ENCODE peak calls at places on chromosomes 2 and 18, in nine cellular contexts. U is KBM-7; C is stimulated activated CD4-positive, alpha-beta T cell treated with anti-CD3 and anti-CD28 coated beads, Interleukin-4, amount 100 ng/mL, for 24 hours; R is AG10803; L is activated T-cell treated with anti-CD3 and anti-CD28 coated beads, Interleukin-2, amount 50 U/mL, for 72 hours; O is fibroblast of gingiva; Y is cardiac fibroblast; D is H7; X is Ammon's horn. W is an unnamed sample.

GRCh38 chr2:173044686-173045085 is 31.0 kb upstream of the MAP3K20 start:
- DNase-seq in U (no peak), L (no peak), O (no peak), R (no peak), Y (no peak), D (no peak), C (no peak), X (no peak), W (no peak)

GRCh38 chr2:227414846-227415245 is 27.1 kb upstream of the SCYGR1 start:
- DNase-seq in R (peak), U (no peak), D (no peak), L (no peak), X (no peak), C (no peak), Y (peak), O (peak), W (no peak)

GRCh38 chr2:241836257-241836656 is 22.4 kb downstream of the PDCD1 start:
- DNase-seq in C (no peak), R (no peak), U (no peak), Y (no peak), D (no peak), X (no peak), L (no peak), O (no peak), W (no peak)

GRCh38 chr18:13895505-13896033 is 19.8 kb downstream of the MC2R start:
- DNase-seq in X (no peak), O (no peak), L (no peak), R (no peak), Y (no peak), D (no peak), C (no peak), U (no peak), W (no peak)

GRCh38 chr18:10197097-10197496 is 257.3 kb upstream of the APCDD1 start:
- DNase-seq in X (no peak), C (no peak), D (no peak), Y (peak), L (no peak), O (no peak), R (no peak), U (no peak), W (no peak)

GRCh38 chr2:23432531-23432930 is 47.6 kb downstream of the KLHL29 start:
- DNase-seq in C (no peak), D (no peak), R (no peak), Y (no peak), L (no peak), X (no peak), O (no peak), U (no peak), W (no peak)

GRCh38 chr2:172968061-172968469 is 107.6 kb upstream of the MAP3K20 start:
- DNase-seq in X (no peak), U (no peak), D (no peak), Y (peak), O (peak), L (no peak), R (peak), C (no peak), W (no peak)

GRCh38 chr2:238331916-238332315 is 11.6 kb downstream of the TRAF3IP1 start:
- DNase-seq in D (no peak), X (no peak), O (no peak), U (no peak), L (no peak), Y (no peak), R (no peak), C (no peak), W (no peak)

GRCh38 chr2:72927619-72928537 is 10.6 kb downstream of the EMX1 start:
- DNase-seq in R (no peak), O (no peak), Y (no peak), C (no peak), U (no peak), X (no peak), L (no peak), D (peak), W (no peak)

GRCh38 chr2:168801961-168802824 is at the start of gene NOSTRIN:
- DNase-seq in L (no peak), R (peak), U (peak), Y (peak), C (no peak), X (no peak), O (peak), D (no peak), W (no peak)

GRCh38 chr2:112712903-112713584 is 7.8 kb upstream of the NT5DC4 start:
- DNase-seq in Y (peak), C (peak), R (peak), D (no peak), L (peak), X (peak), U (peak), O (no peak), W (no peak)

GRCh38 chr2:111252436-111252835 is 131.7 kb downstream of the BCL2L11 start:
- DNase-seq in R (no peak), Y (peak), D (no peak), U (no peak), X (no peak), L (no peak), O (no peak), C (no peak), W (no peak)

W was measured in SK-MEL-5.